ENCODE peak calls at places on chromosome 1, in eight cellular contexts. O, Y, A, M, L, E, S and P are unnamed samples.

GRCh38 chr1:22350171-22350961 is 101.3 kb upstream of the ZBTB40 start:
- DNase-seq in O (no peak), Y (no peak), A (no peak), M (peak; percentile 72), L (no peak), E (peak; percentile 81), S (no peak), P (peak; percentile 50)

GRCh38 chr1:226863446-226863845 is 7.0 kb upstream of the PSEN2 start:
- DNase-seq in O (peak; percentile 70), Y (no peak), A (no peak), M (peak; percentile 41), L (no peak), E (no peak), S (no peak), P (no peak)

GRCh38 chr1:84570436-84571149 is 3.6 kb downstream of the CTBS start:
- DNase-seq in O (peak; percentile 57), Y (no peak), A (no peak), M (no peak), L (no peak), E (no peak), S (no peak), P (no peak)

GRCh38 chr1:13666317-13666716 is 33.7 kb upstream of the PRDM2 start:
- DNase-seq in O (no peak), Y (no peak), A (no peak), M (no peak), L (no peak), E (no peak), S (no peak), P (no peak)

GRCh38 chr1:170318736-170319135 is 173.0 kb downstream of the NTMT2 start:
- DNase-seq in O (no peak), Y (no peak), A (no peak), M (no peak), L (no peak), E (no peak), S (no peak), P (no peak)

GRCh38 chr1:235913311-235913710 is 46.6 kb upstream of the LYST start:
- DNase-seq in O (peak; percentile 43), Y (no peak), A (no peak), M (no peak), L (no peak), E (no peak), S (no peak), P (no peak)

GRCh38 chr1:175612286-175612685 is 131.1 kb downstream of the TNR start:
- DNase-seq in O (no peak), Y (no peak), A (no peak), M (no peak), L (no peak), E (no peak), S (no peak), P (no peak)

GRCh38 chr1:241079018-241079417 is 278.0 kb downstream of the RGS7 start:
- DNase-seq in O (no peak), Y (no peak), A (no peak), M (no peak), L (no peak), E (no peak), S (no peak), P (no peak)

GRCh38 chr1:53567458-53568250 is 108.5 kb downstream of the DMRTB1 start:
- DNase-seq in O (no peak), Y (no peak), A (no peak), M (no peak), L (no peak), E (no peak), S (no peak), P (peak; percentile 4)

GRCh38 chr1:87942165-87942564 is 613.5 kb downstream of the LMO4 start:
- DNase-seq in O (peak; percentile 35), Y (no peak), A (no peak), M (no peak), L (no peak), E (no peak), S (no peak), P (no peak)

GRCh38 chr1:91805343-91805801 is 80.6 kb downstream of the TGFBR3 start:
- DNase-seq in O (no peak), Y (no peak), A (no peak), M (no peak), L (no peak), E (no peak), S (no peak), P (no peak)

GRCh38 chr1:89755593-89755992 is 65.2 kb upstream of the LRRC8D start:
- DNase-seq in O (no peak), Y (no peak), A (no peak), M (no peak), L (no peak), E (no peak), S (no peak), P (no peak)

GRCh38 chr1:89760496-89760895 is 60.3 kb upstream of the LRRC8D start:
- DNase-seq in O (no peak), Y (no peak), A (no peak), M (no peak), L (no peak), E (no peak), S (no peak), P (no peak)

GRCh38 chr1:89758127-89758526 is 62.7 kb upstream of the LRRC8D start:
- DNase-seq in O (no peak), Y (no peak), A (no peak), M (no peak), L (no peak), E (peak; percentile 33), S (no peak), P (no peak)

GRCh38 chr1:89759036-89759435 is 61.8 kb upstream of the LRRC8D start:
- DNase-seq in O (no peak), Y (no peak), A (no peak), M (no peak), L (no peak), E (no peak), S (no peak), P (no peak)

DNA sequence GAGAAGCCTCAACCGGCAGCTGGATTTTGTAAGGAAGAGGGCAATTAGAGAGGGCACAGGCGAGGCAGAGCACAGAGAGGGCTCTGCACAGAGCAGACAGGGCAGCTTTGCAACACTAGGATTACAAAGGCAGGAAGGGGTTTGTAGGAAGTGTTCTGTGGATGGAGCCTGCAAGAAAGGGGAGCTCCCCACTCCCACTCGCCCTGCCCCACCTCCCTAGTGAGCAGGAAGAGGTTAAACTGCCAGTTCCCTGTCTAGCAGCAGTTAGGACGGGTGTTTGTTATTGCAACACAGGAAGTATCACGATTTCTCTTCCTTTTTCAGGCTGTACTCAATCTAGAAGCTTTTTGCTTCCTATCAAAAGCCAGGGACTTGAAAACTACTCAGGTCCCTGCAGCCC is 63.3 kb upstream of the LRRC8D start:
- DNase-seq in O (peak; percentile 27), Y (no peak), A (no peak), M (no peak), L (no peak), E (peak; percentile 35), S (no peak), P (no peak)
- TF ChIP-seq USF2 in O (no peak), Y (no peak), A (no peak), M (no peak), L (no peak), E (no peak), S (no peak), P (no peak)

GRCh38 chr1:162283657-162284056 is 93.0 kb downstream of the SPATA46 start:
- DNase-seq in O (no peak), Y (no peak), A (no peak), M (no peak), L (no peak), E (no peak), S (no peak), P (no peak)
- TF ChIP-seq USF2 in O (no peak), Y (no peak), A (no peak), M (no peak), L (no peak), E (no peak), S (no peak), P (no peak)

GRCh38 chr1:229420765-229421164 is 13.1 kb downstream of the ACTA1 start:
- DNase-seq in O (no peak), Y (peak; percentile 49), A (peak; percentile 34), M (no peak), L (no peak), E (no peak), S (no peak), P (no peak)
- TF ChIP-seq USF2 in O (no peak), Y (no peak), A (no peak), M (no peak), L (no peak), E (no peak), S (no peak), P (no peak)

GRCh38 chr1:229661022-229661877 is 35.2 kb downstream of the URB2 start:
- DNase-seq in O (peak; percentile 65), Y (peak; percentile 79), A (peak; percentile 70), M (peak; percentile 96), L (peak; percentile 32), E (peak; percentile 83), S (peak; percentile 31), P (peak; percentile 91)
- TF ChIP-seq USF2 in O (no peak), Y (no peak), A (no peak), M (no peak), L (no peak), E (no peak), S (no peak), P (no peak)

GRCh38 chr1:146036241-146036989 is 14.9 kb upstream of the HJV start:
- DNase-seq in O (no peak), Y (no peak), A (no peak), M (no peak), L (peak; percentile 41), E (no peak), S (peak; percentile 36), P (no peak)
- TF ChIP-seq USF2 in O (no peak), Y (no peak), A (no peak), M (no peak), L (no peak), E (no peak), S (no peak), P (no peak)

GRCh38 chr1:55896210-55896609 is 681.0 kb upstream of the USP24 start:
- DNase-seq in O (no peak), Y (no peak), A (no peak), M (no peak), L (no peak), E (no peak), S (no peak), P (no peak)

GRCh38 chr1:55893155-55893554 is 678.0 kb upstream of the USP24 start:
- DNase-seq in O (peak; percentile 61), Y (no peak), A (peak; percentile 71), M (no peak), L (peak; percentile 59), E (no peak), S (no peak), P (no peak)

GRCh38 chr1:55888685-55889317 is 673.6 kb upstream of the USP24 start:
- DNase-seq in O (no peak), Y (no peak), A (no peak), M (no peak), L (no peak), E (no peak), S (no peak), P (no peak)

GRCh38 chr1:55898191-55898590 is 681.2 kb downstream of the PLPP3 start:
- DNase-seq in O (peak; percentile 89), Y (no peak), A (peak; percentile 38), M (no peak), L (peak; percentile 5), E (no peak), S (no peak), P (no peak)

DNA sequence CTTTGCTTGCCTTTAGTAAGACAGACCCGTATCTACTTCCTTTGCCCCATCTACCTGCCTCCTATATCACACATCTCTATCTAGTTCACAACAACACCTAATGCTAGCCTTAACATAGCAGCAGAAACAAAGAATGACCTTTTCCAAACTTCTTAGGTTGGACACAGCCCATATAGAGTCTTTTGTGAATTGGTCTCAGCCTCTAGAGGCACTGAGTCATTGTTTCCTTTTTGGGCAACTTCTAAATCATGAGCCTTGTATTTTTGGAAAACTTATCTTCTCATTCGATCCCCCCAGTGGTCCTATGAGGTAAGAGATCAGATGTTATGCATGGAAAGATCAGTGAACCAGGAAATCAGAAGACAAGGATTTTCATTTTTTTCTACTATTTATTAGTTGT is 679.4 kb upstream of the USP24 start:
- DNase-seq in O (peak; percentile 35), Y (no peak), A (peak; percentile 14), M (no peak), L (no peak), E (no peak), S (no peak), P (no peak)
- TF ChIP-seq USF2 in O (no peak), Y (no peak), A (no peak), M (no peak), L (no peak), E (no peak), S (no peak), P (no peak)